ENCODE peak calls at places on chromosomes 4 and X, in six cellular contexts. L is activated T-cell treated with anti-CD3 and anti-CD28 coated beads, Interleukin-2, amount 50 U/mL, for 72 hours; Q is frontal cortex; X is right cardiac atrium; G is choroid plexus epithelial cell; T is EH. S is an unnamed sample.

GRCh38 chr4:128288689-128289106 is 1.1 kb upstream of the PGRMC2 start:
- DNase-seq in L (no peak), Q (no peak), X (no peak), G (peak; percentile 69), T (peak; percentile 34), S (no peak)

GRCh38 chr4:5728451-5728850 is 17.4 kb downstream of the EVC start:
- DNase-seq in L (no peak), Q (no peak), X (no peak), G (no peak), T (peak; percentile 27), S (no peak)

GRCh38 chr4:122703868-122704267 is 28.6 kb upstream of the BBS12 start:
- DNase-seq in L (no peak), Q (no peak), X (no peak), G (peak; percentile 34), T (peak; percentile 39), S (no peak)

GRCh38 chr4:171954650-171955049 is 141.4 kb downstream of the GALNTL6 start:
- DNase-seq in L (no peak), Q (no peak), X (no peak), G (peak; percentile 33), T (no peak), S (no peak)

GRCh38 chr4:76569695-76570094 is 134.7 kb downstream of the SHROOM3 start:
- DNase-seq in L (no peak), Q (no peak), X (no peak), G (no peak), T (no peak), S (no peak)

GRCh38 chr4:186820371-186820990 is 96.8 kb upstream of the FAT1 start:
- DNase-seq in L (no peak), Q (no peak), X (peak; percentile 74), G (peak; percentile 74), T (peak; percentile 84), S (no peak)

GRCh38 chr4:16779028-16779675 is 119.3 kb downstream of the LDB2 start:
- DNase-seq in L (no peak), Q (no peak), X (peak; percentile 60), G (peak; percentile 74), T (peak; percentile 76), S (no peak)

GRCh38 chrX:119625843-119626242 is 19.6 kb upstream of the NKRF start:
- DNase-seq in L (no peak), Q (no peak), X (no peak), G (no peak), T (no peak), S (no peak)

GRCh38 chrX:135521405-135522131 is 1.1 kb downstream of the INTS6L start:
- DNase-seq in L (peak; percentile 82), Q (peak; percentile 58), X (peak; percentile 92), G (peak; percentile 91), T (peak; percentile 93), S (peak; percentile 21)

GRCh38 chrX:14865201-14865600 is 7.7 kb downstream of the FANCB start:
- DNase-seq in L (no peak), Q (no peak), X (no peak), G (peak; percentile 55), T (peak; percentile 66), S (no peak)

GRCh38 chrX:2677764-2678163 is 13.3 kb upstream of the CD99 start:
- DNase-seq in L (no peak), Q (peak; percentile 73), X (peak; percentile 88), G (peak; percentile 97), T (peak; percentile 99), S (no peak)

GRCh38 chr4:75634281-75634680 is 4.0 kb upstream of the CDKL2 start:
- DNase-seq in L (no peak), Q (no peak), X (no peak), G (no peak), T (no peak), S (no peak)

GRCh38 chr4:75630174-75630931 is at the start of gene CDKL2:
- DNase-seq in L (peak; percentile 94), Q (peak; percentile 77), X (peak; percentile 93), G (peak; percentile 64), T (peak; percentile 66), S (peak; percentile 77)